ENCODE peak calls at places on chromosomes 4 and X, in nine cellular contexts. V, Y, F, Q, A, B, L, N and W are unnamed samples.
A peak's percentile ranks its signal among the peaks of the same experiment; 100 is the strongest.

GRCh38 chrX:148500428-148501120 is at the start of gene AFF2:
- DNase-seq in L (peak; percentile 28), B (no peak), F (peak; percentile 33), Q (peak; percentile 8), A (peak; percentile 52), Y (peak; percentile 79), V (no peak), N (peak; percentile 11), W (peak; percentile 41)

GRCh38 chrX:41164469-41164868 is 79.2 kb downstream of the USP9X start:
- DNase-seq in B (no peak), A (no peak), N (no peak), V (no peak), F (no peak), L (peak; percentile 56), Y (no peak), Q (no peak), W (peak; percentile 11)

GRCh38 chr4:87532907-87533306 is 3.7 kb upstream of the SPARCL1 start:
- DNase-seq in L (no peak), V (no peak), B (no peak), Y (no peak), N (no peak), F (no peak), A (no peak), Q (no peak), W (no peak)

GRCh38 chrX:63754141-63754859 is 30.7 kb downstream of the ARHGEF9 start:
- DNase-seq in A (no peak), F (peak; percentile 23), B (no peak), Y (peak; percentile 44), L (no peak), Q (no peak), V (peak; percentile 15), N (peak; percentile 46), W (peak; percentile 1)

GRCh38 chrX:39611468-39611867 is 486.3 kb downstream of the BCOR start:
- DNase-seq in Y (no peak), A (no peak), Q (no peak), L (no peak), F (no peak), N (no peak), V (no peak), B (no peak), W (no peak)

GRCh38 chr4:146637853-146638800 is 566 bp upstream of the POU4F2 start:
- DNase-seq in F (no peak), L (no peak), Y (no peak), A (no peak), V (no peak), N (no peak), Q (no peak), B (no peak), W (no peak)

GRCh38 chr4:165489786-165490185 is 111.0 kb downstream of the CPE start:
- DNase-seq in B (no peak), F (no peak), N (peak; percentile 61), Y (no peak), Q (no peak), L (no peak), V (no peak), A (no peak), W (no peak)

GRCh38 chr4:131119661-131120060 is 2023.7 kb downstream of the C4orf33 start:
- DNase-seq in Q (no peak), B (no peak), F (no peak), A (no peak), V (no peak), N (no peak), L (no peak), Y (no peak), W (no peak)

GRCh38 chr4:172011196-172011595 is 198.0 kb downstream of the GALNTL6 start:
- DNase-seq in N (no peak), B (no peak), Q (no peak), A (no peak), Y (peak; percentile 2), F (no peak), L (no peak), V (no peak), W (no peak)

GRCh38 chr4:121472937-121473721 is 92.3 kb upstream of the QRFPR start:
- DNase-seq in A (no peak), Q (no peak), F (no peak), V (no peak), Y (no peak), L (no peak), B (no peak), N (no peak), W (no peak)

GRCh38 chrX:45747905-45748304 is 547.2 kb upstream of the DIPK2B start:
- DNase-seq in N (no peak), A (no peak), L (no peak), Y (no peak), Q (no peak), B (no peak), F (no peak), V (no peak), W (peak; percentile 35)

GRCh38 chr4:42768125-42768748 is 111.3 kb upstream of the ATP8A1 start:
- DNase-seq in Q (no peak), F (no peak), V (no peak), A (no peak), Y (no peak), B (no peak), L (no peak), N (no peak), W (peak; percentile 14)

DNA sequence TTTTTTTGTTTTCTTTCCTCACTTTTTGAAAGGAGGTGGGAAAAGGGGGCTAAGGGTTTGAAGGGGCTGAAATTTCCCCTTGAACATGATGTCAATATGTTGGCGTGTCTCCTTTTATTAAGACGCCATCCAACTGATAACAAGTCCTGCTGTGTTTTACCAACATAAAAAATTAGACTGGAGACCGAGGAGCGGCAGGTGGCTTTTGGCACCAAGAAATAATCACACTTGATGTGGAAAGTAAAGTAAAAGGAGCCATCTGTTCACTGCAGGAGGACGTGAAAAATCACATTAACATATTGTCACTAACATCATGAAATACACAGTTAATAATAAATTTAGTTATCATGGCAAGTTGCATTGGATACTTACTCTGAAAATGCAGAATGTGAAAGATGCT is 5.5 kb upstream of the GK2 start:
- DNase-seq in N (no peak), L (no peak), V (no peak), A (no peak), Q (no peak), B (no peak), F (no peak), Y (no peak), W (no peak)
- H3K4me3 ChIP-seq in N (no peak overlapping the region), L (no peak overlapping the region), V (no peak overlapping the region), A (no peak overlapping the region), Q (no peak overlapping the region), B (no peak overlapping the region), F (no peak overlapping the region), Y (no peak overlapping the region), W (no peak overlapping the region)

GRCh38 chrX:150362599-150363481 is at the start of gene MAMLD1:
- DNase-seq in V (peak; percentile 84), Q (peak; percentile 82), F (peak; percentile 77), Y (peak; percentile 53), A (peak; percentile 80), B (peak; percentile 56), N (peak; percentile 73), L (peak; percentile 70), W (peak; percentile 72)
- TF ChIP-seq POLR2A in V (peak; percentile 80), Q (peak; percentile 44), F (no peak), Y (no peak), A (peak; percentile 52), B (peak; percentile 38), N (no peak), L (no peak), W (no peak)

GRCh38 chr4:74675673-74676279 is 118.5 kb downstream of the BTC start:
- DNase-seq in N (peak; percentile 70), B (no peak), A (no peak), F (no peak), V (peak; percentile 76), Y (peak; percentile 53), Q (peak; percentile 80), L (no peak), W (no peak)
- H3K4me3 ChIP-seq in N (no peak overlapping the region), B (no peak overlapping the region), A (no peak overlapping the region), F (no peak overlapping the region), V (no peak overlapping the region), Y (no peak overlapping the region), Q (no peak overlapping the region), L (no peak overlapping the region), W (no peak overlapping the region)

GRCh38 chr4:13484749-13485345 is 707 bp upstream of the RAB28 start:
- DNase-seq in L (no peak), Q (peak; percentile 21), N (no peak), F (no peak), V (peak; percentile 58), B (no peak), A (no peak), Y (no peak), W (no peak)

GRCh38 chr4:13478707-13479106 is 5.4 kb downstream of the RAB28 start:
- DNase-seq in F (no peak), A (no peak), Y (no peak), Q (no peak), L (no peak), N (no peak), B (no peak), V (no peak), W (no peak)

GRCh38 chr4:13483142-13484044 is 747 bp downstream of the RAB28 start:
- DNase-seq in A (no peak), Y (peak; percentile 69), L (peak; percentile 39), B (no peak), Q (peak; percentile 41), N (peak; percentile 77), V (peak; percentile 74), F (no peak), W (peak; percentile 44)

GRCh38 chr4:13481569-13481968 is 2.6 kb downstream of the RAB28 start:
- DNase-seq in Q (peak; percentile 1), V (peak; percentile 46), B (no peak), L (no peak), N (peak; percentile 85), F (no peak), A (no peak), Y (peak; percentile 55), W (no peak)

DNA sequence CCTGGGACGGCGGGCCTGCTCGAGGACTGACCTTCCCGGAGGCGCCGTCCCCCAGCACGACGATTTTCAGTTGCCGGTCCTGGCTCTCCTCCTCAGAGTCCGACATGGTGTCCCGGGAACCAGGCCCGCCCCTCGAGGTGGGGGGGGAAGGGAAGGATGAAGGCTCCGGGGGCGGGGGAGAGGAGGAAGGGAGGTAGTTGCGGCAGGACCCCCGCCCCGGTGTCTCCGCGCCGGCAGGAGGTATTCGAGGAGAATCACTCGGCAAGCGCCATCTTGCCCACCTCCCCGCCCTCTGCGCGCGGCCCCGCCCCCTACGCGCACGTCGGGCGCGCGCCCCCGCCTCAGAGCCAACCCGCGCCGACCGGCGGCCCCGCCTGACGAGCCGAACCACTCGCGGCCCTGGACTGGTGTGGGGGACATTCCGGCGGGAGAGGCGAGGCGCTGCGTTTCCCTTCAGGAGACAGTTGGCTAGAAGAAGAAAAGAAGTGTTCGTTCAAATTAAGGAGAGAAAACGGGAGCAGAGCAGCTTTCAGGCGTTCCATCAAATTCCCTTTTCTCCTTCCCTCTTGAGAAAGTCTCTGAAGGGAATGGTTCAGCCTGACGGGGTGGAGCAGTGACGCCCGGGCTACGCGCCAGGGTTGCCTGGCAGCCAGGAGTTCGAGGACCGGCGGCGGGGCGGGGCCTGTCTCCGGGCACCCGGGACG is at the start of gene RAB28:
- DNase-seq in A (peak; percentile 97), V (peak; percentile 93), Q (peak; percentile 91), Y (peak; percentile 96), L (peak; percentile 96), N (peak; percentile 93), F (peak; percentile 97), B (peak; percentile 91), W (peak; percentile 96)
- TF ChIP-seq POLR2A in A (peak; percentile 61), V (peak; percentile 57), Q (peak; percentile 67), Y (peak; percentile 67), L (no peak), N (no peak), F (no peak), B (peak; percentile 47), W (no peak)